ENCODE peak calls at places on chromosomes 2 and 18, in eight cellular contexts. L is NCI-H1694, G is amygdala, J is GM12865, C is amniotic epithelial cell, F is AG09319, E is Caki2, Y is breast epithelium. R is an unnamed sample.

GRCh38 chr18:77090546-77091200 is 41.9 kb downstream of the MBP start:
- DNase-seq in L (no peak), G (no peak), J (no peak), C (no peak), F (no peak), E (no peak), Y (no peak), R (no peak)

GRCh38 chr2:233404227-233404626 is 49.9 kb downstream of the DGKD start:
- DNase-seq in L (peak; percentile 16), G (no peak), J (peak; percentile 74), C (peak; percentile 37), F (no peak), E (no peak), Y (no peak), R (peak; percentile 57)

GRCh38 chr18:212780-213179 is 54.4 kb downstream of the USP14 start:
- DNase-seq in L (no peak), G (no peak), J (no peak), C (no peak), F (no peak), E (no peak), Y (no peak), R (no peak)

GRCh38 chr2:142944264-142944663 is 66.8 kb downstream of the KYNU start:
- DNase-seq in L (no peak), G (no peak), J (no peak), C (peak; percentile 72), F (no peak), E (peak; percentile 35), Y (no peak), R (no peak)

GRCh38 chr2:240053173-240054155 is at the start of gene OR6B3:
- DNase-seq in L (no peak), G (no peak), J (no peak), C (no peak), F (no peak), E (no peak), Y (no peak), R (no peak)

GRCh38 chr18:21735452-21736015 is 5.1 kb upstream of the MIB1 start:
- DNase-seq in L (no peak), G (no peak), J (no peak), C (peak; percentile 73), F (no peak), E (no peak), Y (no peak), R (peak; percentile 93)

GRCh38 chr2:88212251-88212790 is 42.2 kb downstream of the THNSL2 start:
- DNase-seq in L (no peak), G (no peak), J (no peak), C (no peak), F (no peak), E (no peak), Y (no peak), R (peak; percentile 18)

GRCh38 chr2:10195278-10196219 is 73.0 kb downstream of the RRM2 start:
- DNase-seq in L (no peak), G (no peak), J (no peak), C (no peak), F (no peak), E (no peak), Y (no peak), R (no peak)

GRCh38 chr18:13428319-13428718 is 209.8 kb downstream of the LDLRAD4 start:
- DNase-seq in L (no peak), G (no peak), J (no peak), C (no peak), F (no peak), E (no peak), Y (no peak), R (no peak)

GRCh38 chr2:134097740-134098139 is 156.1 kb upstream of the MGAT5 start:
- DNase-seq in L (no peak), G (no peak), J (no peak), C (no peak), F (no peak), E (no peak), Y (no peak), R (no peak)

GRCh38 chr2:200199576-200200263 is 106.8 kb upstream of the SPATS2L start:
- DNase-seq in L (no peak), G (no peak), J (peak; percentile 7), C (no peak), F (no peak), E (peak; percentile 41), Y (no peak), R (no peak)

GRCh38 chr2:124186801-124187200 is 161.7 kb downstream of the CNTNAP5 start:
- DNase-seq in L (no peak), G (no peak), J (no peak), C (no peak), F (no peak), E (no peak), Y (no peak), R (no peak)

GRCh38 chr18:8847066-8847755 is 141.9 kb downstream of the MTCL1 start:
- DNase-seq in L (no peak), G (no peak), J (no peak), C (peak; percentile 21), F (no peak), E (no peak), Y (no peak), R (no peak)

GRCh38 chr18:36412778-36413177 is 115.3 kb downstream of the FHOD3 start:
- DNase-seq in L (no peak), G (no peak), J (peak; percentile 69), C (peak; percentile 35), F (no peak), E (peak; percentile 9), Y (no peak), R (peak; percentile 33)

GRCh38 chr2:10533811-10534321 is 85.7 kb upstream of the ODC1 start:
- DNase-seq in L (no peak), G (no peak), J (no peak), C (peak; percentile 29), F (peak; percentile 11), E (peak; percentile 94), Y (no peak), R (no peak)

GRCh38 chr18:22939649-22940048 is 6.5 kb downstream of the RBBP8 start:
- DNase-seq in L (no peak), G (no peak), J (no peak), C (no peak), F (no peak), E (no peak), Y (no peak), R (no peak)

GRCh38 chr2:149040451-149040850 is 2.0 kb downstream of the LYPD6B start:
- DNase-seq in L (no peak), G (no peak), J (peak; percentile 90), C (no peak), F (no peak), E (no peak), Y (no peak), R (peak; percentile 39)

GRCh38 chr2:192773044-192773443 is 578.3 kb upstream of the TMEFF2 start:
- DNase-seq in L (no peak), G (no peak), J (no peak), C (no peak), F (no peak), E (no peak), Y (no peak), R (no peak)

GRCh38 chr2:217645891-217646290 is 356.9 kb downstream of the TNS1 start:
- DNase-seq in L (no peak), G (no peak), J (no peak), C (no peak), F (no peak), E (no peak), Y (no peak), R (no peak)

GRCh38 chr18:31099490-31100230 is 2.6 kb downstream of the DSC2 start:
- DNase-seq in L (no peak), G (no peak), J (no peak), C (no peak), F (no peak), E (peak; percentile 32), Y (no peak), R (no peak)

GRCh38 chr2:187541086-187542085 is 12.8 kb downstream of the TFPI start:
- DNase-seq in L (no peak), G (no peak), J (no peak), C (peak; percentile 91), F (peak; percentile 52), E (peak; percentile 64), Y (no peak), R (no peak)

GRCh38 chr2:2294183-2294675 is 36.8 kb downstream of the MYT1L start:
- DNase-seq in L (no peak), G (no peak), J (no peak), C (no peak), F (no peak), E (no peak), Y (no peak), R (no peak)

GRCh38 chr18:39057423-39058057 is 1491.9 kb upstream of the CELF4 start:
- DNase-seq in L (no peak), G (no peak), J (no peak), C (peak; percentile 2), F (no peak), E (no peak), Y (no peak), R (no peak)

GRCh38 chr18:41058351-41059125 is 896.5 kb upstream of the PIK3C3 start:
- DNase-seq in L (no peak), G (no peak), J (no peak), C (no peak), F (no peak), E (no peak), Y (no peak), R (no peak)

GRCh38 chr2:227717687-227718567 is at the start of gene SLC19A3:
- DNase-seq in L (no peak), G (peak; percentile 73), J (peak; percentile 4), C (peak; percentile 91), F (peak; percentile 71), E (peak; percentile 70), Y (peak; percentile 74), R (no peak)

R was measured in MM.1S.